ENCODE peak calls at places on chromosomes 1 and 21, in seven cellular contexts. B is activated CD4-positive, alpha-beta T cell treated with anti-CD3 and anti-CD28 coated beads, Interleukin-2, amount 50 U/mL, for 1 hour; E is iris pigment epithelial cell; G is NCI-H1105 treated with DMSO at 0.1 percent for 48 hours; V is posterior cingulate gyrus; T is fibroblast of villous mesenchyme; K is activated T-cell treated with anti-CD3 and anti-CD28 coated beads, Interleukin-2, amount 50 U/mL, for 4 hours. F is an unnamed sample.

GRCh38 chr1:208165659-208166058 is 78.5 kb downstream of the PLXNA2 start:
- DNase-seq in K (no peak), B (no peak), V (no peak), G (no peak), E (peak; percentile 60), T (no peak), F (no peak)

GRCh38 chr1:34983700-34984355 is 1.3 kb downstream of the TMEM35B start:
- DNase-seq in E (peak; percentile 20), K (no peak), T (no peak), G (no peak), B (no peak), V (no peak), F (peak; percentile 31)

GRCh38 chr1:23784846-23785245 is 6.1 kb upstream of the LYPLA2 start:
- DNase-seq in T (no peak), B (no peak), K (no peak), E (no peak), G (no peak), V (no peak), F (no peak)

GRCh38 chr1:44970317-44970716 is 16.1 kb downstream of the EIF2B3 start:
- DNase-seq in G (no peak), V (no peak), E (peak; percentile 61), K (no peak), B (no peak), T (peak; percentile 90), F (peak; percentile 70)

GRCh38 chr21:38289697-38290096 is 32.9 kb downstream of the KCNJ15 start:
- DNase-seq in K (no peak), V (no peak), E (peak; percentile 99), G (no peak), B (no peak), T (peak; percentile 99), F (no peak)

GRCh38 chr1:119298687-119299086 is 69.9 kb upstream of the HAO2 start:
- DNase-seq in B (no peak), T (peak; percentile 18), E (peak; percentile 76), V (no peak), K (no peak), G (peak; percentile 83), F (peak; percentile 76)

GRCh38 chr1:43241352-43241953 is 28.3 kb upstream of the TMEM125 start:
- DNase-seq in G (no peak), T (no peak), B (no peak), K (no peak), V (no peak), E (peak; percentile 54), F (peak; percentile 35)

GRCh38 chr1:225044258-225044657 is 114.8 kb downstream of the DNAH14 start:
- DNase-seq in G (no peak), B (no peak), K (no peak), E (peak; percentile 16), V (no peak), T (peak; percentile 2), F (peak; percentile 22)

GRCh38 chr1:202577381-202577780 is 132.9 kb downstream of the SYT2 start:
- DNase-seq in V (no peak), E (peak; percentile 59), B (no peak), T (peak; percentile 37), K (no peak), G (no peak), F (no peak)

GRCh38 chr1:4367230-4367629 is 287.2 kb upstream of the AJAP1 start:
- DNase-seq in T (no peak), K (no peak), B (no peak), G (no peak), V (peak; percentile 87), E (no peak), F (no peak)

GRCh38 chr1:20120796-20121195 is 1.5 kb upstream of the PLA2G2D start:
- DNase-seq in K (no peak), V (no peak), B (no peak), T (no peak), E (no peak), G (no peak), F (no peak)

GRCh38 chr1:241253491-241253890 is 103.5 kb downstream of the RGS7 start:
- DNase-seq in E (peak; percentile 8), T (no peak), V (no peak), G (no peak), K (no peak), B (no peak), F (no peak)

GRCh38 chr1:215076312-215076711 is 6.2 kb upstream of the KCNK2 start:
- DNase-seq in K (no peak), V (no peak), E (peak; percentile 83), G (peak; percentile 48), B (no peak), T (peak; percentile 53), F (peak; percentile 23)

GRCh38 chr1:154328318-154329151 is 3.2 kb downstream of the ATP8B2 start:
- DNase-seq in E (peak; percentile 76), T (peak; percentile 70), K (peak; percentile 84), V (peak; percentile 98), B (peak; percentile 86), G (peak; percentile 70), F (peak; percentile 80)

GRCh38 chr1:213714645-213715044 is 273.1 kb upstream of the PROX1 start:
- DNase-seq in V (no peak), K (no peak), T (no peak), B (no peak), E (no peak), G (no peak), F (no peak)

GRCh38 chr1:211345719-211346118 is 19.1 kb downstream of the TRAF5 start:
- DNase-seq in E (peak; percentile 56), V (no peak), K (no peak), B (no peak), T (no peak), G (peak; percentile 39), F (no peak)

GRCh38 chr1:228016653-228017355 is 10.0 kb downstream of the WNT3A start:
- DNase-seq in B (no peak), G (no peak), T (no peak), K (no peak), V (no peak), E (no peak), F (no peak)

F was measured in cardiac muscle cell.